ENCODE peak calls at places on chromosomes 7 and 10, in six cellular contexts. J, F, Q, R, Y and Z are unnamed samples. For H3K4me1, the result is how much of the 10 kb centered on the place peaks cover.

GRCh38 chr10:101545898-101546297 is 42.2 kb downstream of the POLL start:
- DNase-seq in J (no peak), F (peak), Q (no peak), R (no peak), Y (no peak), Z (no peak)

GRCh38 chr10:31508882-31509281 is 189.9 kb downstream of the ZEB1 start:
- DNase-seq in J (no peak), F (no peak), Q (no peak), R (no peak), Y (no peak), Z (no peak)

GRCh38 chr10:26860026-26860541 is 674 bp downstream of the ABI1 start:
- DNase-seq in J (peak), F (no peak), Q (peak), R (peak), Y (peak), Z (peak)

GRCh38 chr10:24989867-24990266 is 26.1 kb downstream of the ENKUR start:
- DNase-seq in J (no peak), F (no peak), Q (no peak), R (no peak), Y (no peak), Z (no peak)

GRCh38 chr10:86087716-86088115 is 278.9 kb downstream of the GRID1 start:
- DNase-seq in J (no peak), F (no peak), Q (no peak), R (no peak), Y (no peak), Z (no peak)

GRCh38 chr10:123442901-123443300 is 223.3 kb upstream of the GPR26 start:
- DNase-seq in J (no peak), F (no peak), Q (no peak), R (no peak), Y (no peak), Z (no peak)

GRCh38 chr10:7891634-7892033 is 73.3 kb downstream of the TAF3 start:
- DNase-seq in J (no peak), F (peak), Q (no peak), R (no peak), Y (no peak), Z (no peak)

GRCh38 chr7:26696161-26696560 is 168.2 kb downstream of the SKAP2 start:
- DNase-seq in J (no peak), F (no peak), Q (no peak), R (no peak), Y (no peak), Z (no peak)

GRCh38 chr7:96238474-96238873 is 83.4 kb downstream of the SLC25A13 start:
- DNase-seq in J (no peak), F (no peak), Q (no peak), R (no peak), Y (no peak), Z (no peak)

GRCh38 chr7:96328016-96328415 is 6.1 kb upstream of the SLC25A13 start:
- DNase-seq in J (no peak), F (no peak), Q (no peak), R (peak), Y (no peak), Z (no peak)

GRCh38 chr10:31126593-31126992 is 94.9 kb upstream of the ZNF438 start:
- DNase-seq in J (no peak), F (no peak), Q (no peak), R (no peak), Y (no peak), Z (no peak)

GRCh38 chr10:116756277-116756676 is 13.9 kb upstream of the HSPA12A start:
- DNase-seq in J (peak), F (no peak), Q (peak), R (no peak), Y (no peak), Z (no peak)

GRCh38 chr10:43131256-43131655 is 7.0 kb upstream of the CSGALNACT2 start:
- DNase-seq in J (no peak), F (no peak), Q (no peak), R (no peak), Y (no peak), Z (no peak)

GRCh38 chr7:2212906-2213305 is 19.8 kb downstream of the MAD1L1 start:
- DNase-seq in J (no peak), F (no peak), Q (peak), R (no peak), Y (no peak), Z (no peak)

GRCh38 chr7:144038887-144039286 is 9.9 kb upstream of the OR2A5 start:
- DNase-seq in J (no peak), F (no peak), Q (no peak), R (no peak), Y (no peak), Z (no peak)

GRCh38 chr7:91883676-91884362 is 3.3 kb upstream of the MTERF1 start:
- DNase-seq in J (no peak), F (no peak), Q (no peak), R (no peak), Y (no peak), Z (no peak)

GRCh38 chr10:77186936-77187335 is 450.7 kb downstream of the KCNMA1 start:
- DNase-seq in J (no peak), F (no peak), Q (no peak), R (no peak), Y (no peak), Z (no peak)

GRCh38 chr7:82234457-82235049 is 209.0 kb downstream of the CACNA2D1 start:
- DNase-seq in J (no peak), F (peak), Q (no peak), R (no peak), Y (peak), Z (peak)

GRCh38 chr7:147413243-147413642 is 1177.3 kb upstream of the C7orf33 start:
- DNase-seq in J (no peak), F (no peak), Q (no peak), R (no peak), Y (no peak), Z (no peak)

GRCh38 chr7:155796381-155797261 is 15.6 kb downstream of the SHH start:
- DNase-seq in J (no peak), F (peak), Q (peak), R (no peak), Y (no peak), Z (peak)

GRCh38 chr7:88465586-88465985 is 158.9 kb upstream of the STEAP4 start:
- DNase-seq in J (no peak), F (no peak), Q (no peak), R (no peak), Y (no peak), Z (no peak)

GRCh38 chr10:132100556-132101349 is 35.0 kb downstream of the JAKMIP3 start:
- DNase-seq in J (peak), F (no peak), Q (peak), R (no peak), Y (no peak), Z (no peak)

GRCh38 chr7:155789001-155789725 is 23.1 kb downstream of the SHH start:
- DNase-seq in J (no peak), F (peak), Q (no peak), R (no peak), Y (no peak), Z (no peak)

GRCh38 chr10:122286872-122287271 is 15.8 kb downstream of the BTBD16 start:
- DNase-seq in J (peak), F (no peak), Q (no peak), R (peak), Y (no peak), Z (no peak)

GRCh38 chr7:37999673-38000072 is 79.2 kb downstream of the EPDR1 start:
- DNase-seq in J (no peak), F (no peak), Q (no peak), R (no peak), Y (no peak), Z (no peak)

GRCh38 chr7:156628562-156628961 is 12.0 kb upstream of the RNF32 start:
- DNase-seq in J (no peak), F (no peak), Q (no peak), R (no peak), Y (no peak), Z (no peak)

GRCh38 chr10:662686-663465 is 26.6 kb downstream of the DIP2C start:
- DNase-seq in J (no peak), F (no peak), Q (no peak), R (no peak), Y (no peak), Z (no peak)

GRCh38 chr7:117274951-117275350 is 47.9 kb downstream of the WNT2 start:
- DNase-seq in J (no peak), F (no peak), Q (no peak), R (no peak), Y (no peak), Z (no peak)

GRCh38 chr7:130960208-130960988 is 226.4 kb upstream of the KLF14 start:
- DNase-seq in J (no peak), F (no peak), Q (no peak), R (peak), Y (no peak), Z (peak)

GRCh38 chr7:156493942-156494341 is 146.6 kb upstream of the RNF32 start:
- DNase-seq in J (no peak), F (no peak), Q (no peak), R (peak), Y (no peak), Z (no peak)

DNA sequence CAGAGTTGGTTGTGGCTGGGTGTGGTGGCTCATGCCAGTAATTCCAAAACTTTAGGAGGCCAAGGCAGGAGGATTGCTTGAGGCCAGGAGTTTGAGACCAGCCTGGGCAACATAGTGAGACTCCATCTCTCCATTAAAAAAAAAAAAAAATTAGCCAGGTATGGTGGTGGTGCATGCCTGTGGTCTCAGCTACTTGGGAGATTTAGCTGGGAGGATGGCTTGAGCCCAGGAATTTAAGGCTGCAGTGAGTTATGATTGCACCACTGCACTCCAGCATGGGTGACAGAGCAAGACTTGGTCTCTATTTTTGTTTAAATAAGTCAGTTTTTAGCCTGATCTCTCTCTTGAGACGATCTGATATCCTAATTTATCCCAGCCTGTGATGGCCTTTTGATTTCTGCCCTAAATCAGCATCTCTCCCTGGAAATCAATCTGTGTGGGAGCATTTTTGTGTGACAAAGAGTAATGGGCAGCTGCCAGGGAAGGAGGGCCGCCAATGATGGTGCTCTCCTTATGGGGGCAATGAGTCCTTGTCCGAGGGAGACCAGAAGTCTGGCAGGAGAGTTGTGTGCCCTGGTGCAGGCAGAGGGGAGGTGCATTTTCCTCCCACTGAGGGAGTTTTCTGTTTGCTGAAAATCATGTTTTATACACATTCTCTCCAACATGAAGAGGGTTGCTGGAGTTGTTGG is 111.0 kb downstream of the NRP1 start:
- DNase-seq in J (no peak), F (no peak), Q (no peak), R (no peak), Y (no peak), Z (no peak)
- H3K27ac ChIP-seq in J (no peak), F (no peak), Q (no peak), R (no peak), Y (no peak), Z (no peak)

GRCh38 chr10:14548970-14549369 is 218.2 kb upstream of the FRMD4A start:
- DNase-seq in J (no peak), F (no peak), Q (no peak), R (no peak), Y (no peak), Z (no peak)
- H3K4me1 ChIP-seq in J (under half), F (under half), Q (under half), R (under half), Y (under half), Z (under half)

GRCh38 chr10:49187950-49188761 is at the start of gene TMEM273:
- DNase-seq in J (peak), F (no peak), Q (peak), R (peak), Y (no peak), Z (peak)
- H3K27ac ChIP-seq in J (peak), F (no peak), Q (peak), R (peak), Y (no peak), Z (no peak)

GRCh38 chr10:74589226-74589673 is 237.2 kb upstream of the KAT6B start:
- DNase-seq in J (peak), F (peak), Q (peak), R (no peak), Y (no peak), Z (peak)
- H3K4me1 ChIP-seq in J (half or more), F (under half), Q (under half), R (under half), Y (under half), Z (half or more)

DNA sequence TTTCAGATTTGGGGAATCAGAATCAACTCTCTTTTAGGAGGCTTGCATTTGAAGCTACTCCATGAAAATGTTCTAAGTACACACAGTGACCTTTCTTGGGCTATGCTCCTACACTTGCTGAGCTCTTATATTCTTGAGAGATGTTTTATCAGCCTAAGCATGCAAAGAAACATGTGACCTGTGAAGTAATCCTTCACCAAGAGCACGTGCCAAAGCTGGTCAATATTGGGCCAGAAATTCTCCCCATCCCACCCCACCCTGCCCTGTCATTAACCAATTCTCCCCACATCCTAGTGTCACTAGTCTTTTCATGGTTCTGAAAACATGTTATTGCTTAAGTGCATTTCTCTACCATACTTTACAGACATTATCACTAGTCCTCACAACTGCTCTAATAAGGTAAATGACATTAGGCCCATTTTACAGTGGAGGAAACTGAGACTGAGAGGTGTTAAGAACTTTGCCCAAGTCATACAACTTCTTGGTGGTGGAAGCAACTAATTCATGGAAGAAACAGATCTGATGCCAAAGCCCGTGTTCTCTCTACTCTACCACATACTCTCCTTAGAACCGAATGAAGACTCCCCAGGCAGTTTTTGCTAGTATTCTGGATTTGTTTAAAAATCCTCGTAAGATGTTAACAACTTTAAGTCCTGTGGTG is 200.6 kb downstream of the PTEN start:
- DNase-seq in J (no peak), F (no peak), Q (no peak), R (no peak), Y (no peak), Z (no peak)
- H3K27ac ChIP-seq in J (peak), F (no peak), Q (peak), R (no peak), Y (no peak), Z (no peak)

GRCh38 chr10:69327463-69328345 is 49.4 kb downstream of the HK1 start:
- DNase-seq in J (peak), F (no peak), Q (peak), R (no peak), Y (no peak), Z (peak)

GRCh38 chr10:69326692-69327091 is 48.4 kb downstream of the HK1 start:
- DNase-seq in J (no peak), F (no peak), Q (no peak), R (no peak), Y (no peak), Z (no peak)

GRCh38 chr10:69329721-69330178 is 51.5 kb downstream of the HK1 start:
- DNase-seq in J (no peak), F (no peak), Q (no peak), R (no peak), Y (no peak), Z (no peak)

GRCh38 chr10:69331161-69331560 is 52.9 kb downstream of the HK1 start:
- DNase-seq in J (no peak), F (no peak), Q (no peak), R (no peak), Y (no peak), Z (no peak)

GRCh38 chr10:69328346-69328687 is 50.0 kb downstream of the HK1 start:
- DNase-seq in J (no peak), F (no peak), Q (no peak), R (no peak), Y (no peak), Z (no peak)
- H3K4me1 ChIP-seq in J (half or more), F (under half), Q (half or more), R (half or more), Y (under half), Z (under half)

DNA sequence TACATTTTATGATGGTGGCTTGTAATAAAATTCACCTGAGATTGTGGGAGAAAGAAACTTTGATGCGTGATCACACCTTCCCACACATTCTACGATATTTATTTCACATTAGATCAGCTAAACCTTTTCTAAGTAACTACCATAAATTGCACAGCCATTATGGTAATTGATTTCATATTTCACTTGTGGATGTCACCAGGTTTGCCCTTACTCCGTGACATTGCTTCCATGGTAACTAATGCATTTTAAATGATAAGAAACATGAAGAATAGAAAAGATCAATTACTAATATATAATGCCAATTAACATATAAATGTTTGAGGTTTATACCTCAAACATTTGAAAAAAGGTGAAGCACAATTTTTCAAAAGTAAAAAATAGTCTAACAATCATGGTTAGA is 35.8 kb upstream of the SMIM30 start:
- DNase-seq in J (no peak), F (no peak), Q (no peak), R (no peak), Y (no peak), Z (no peak)
- H3K27ac ChIP-seq in J (no peak), F (no peak), Q (no peak), R (no peak), Y (no peak), Z (no peak)

DNA sequence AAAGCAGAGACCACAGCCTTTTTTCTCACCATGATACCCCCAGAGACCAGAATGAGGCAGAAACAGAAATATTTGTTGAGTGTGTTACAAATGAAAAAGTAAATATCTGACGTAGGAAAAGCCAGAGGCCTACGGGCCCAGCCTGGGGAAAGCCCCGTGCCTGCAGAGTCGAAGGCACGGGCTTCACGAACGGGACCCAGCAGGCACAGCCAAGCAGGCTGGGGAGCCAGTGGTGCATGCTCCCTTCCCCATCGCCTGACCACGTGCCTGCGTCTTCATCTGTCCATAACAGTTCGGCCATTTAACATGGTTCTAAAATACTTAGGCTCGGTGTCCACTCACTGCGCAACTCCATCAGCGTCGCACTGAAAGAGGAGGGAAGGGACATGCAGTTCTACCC is 50.8 kb downstream of the SLIT1 start:
- DNase-seq in J (no peak), F (no peak), Q (no peak), R (no peak), Y (no peak), Z (no peak)
- H3K4me1 ChIP-seq in J (under half), F (under half), Q (under half), R (under half), Y (half or more), Z (under half)

DNA sequence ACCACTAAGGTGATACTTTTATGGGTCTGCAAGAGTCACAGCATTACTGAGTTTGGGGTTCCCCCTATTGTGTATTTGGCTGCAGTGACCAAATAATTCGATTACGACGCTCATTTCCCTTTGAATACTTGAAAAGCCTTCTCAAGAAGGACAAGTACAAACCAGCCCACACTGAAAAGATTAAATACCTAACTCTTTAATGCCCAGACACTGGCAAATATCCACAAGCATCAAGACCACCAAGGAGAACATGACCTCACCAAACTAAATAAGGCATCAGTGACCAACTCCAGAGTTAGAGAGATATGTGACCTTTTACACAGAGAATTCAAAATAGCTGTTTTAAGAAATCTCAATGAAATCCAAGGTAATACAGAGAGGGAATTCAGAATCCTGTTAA is 31.8 kb upstream of the SFTPD start:
- DNase-seq in J (no peak), F (no peak), Q (no peak), R (no peak), Y (no peak), Z (no peak)
- H3K27ac ChIP-seq in J (peak), F (no peak), Q (peak), R (no peak), Y (no peak), Z (no peak)

GRCh38 chr7:4745265-4745919 is 30.0 kb upstream of the AP5Z1 start:
- DNase-seq in J (no peak), F (no peak), Q (no peak), R (no peak), Y (no peak), Z (no peak)

GRCh38 chr7:4740796-4741195 is 34.6 kb upstream of the AP5Z1 start:
- DNase-seq in J (no peak), F (no peak), Q (no peak), R (no peak), Y (no peak), Z (no peak)

GRCh38 chr7:4742051-4742573 is 33.3 kb upstream of the AP5Z1 start:
- DNase-seq in J (no peak), F (no peak), Q (no peak), R (no peak), Y (peak), Z (no peak)

GRCh38 chr7:4744391-4745264 is 30.8 kb upstream of the AP5Z1 start:
- DNase-seq in J (peak), F (peak), Q (peak), R (peak), Y (peak), Z (peak)

DNA sequence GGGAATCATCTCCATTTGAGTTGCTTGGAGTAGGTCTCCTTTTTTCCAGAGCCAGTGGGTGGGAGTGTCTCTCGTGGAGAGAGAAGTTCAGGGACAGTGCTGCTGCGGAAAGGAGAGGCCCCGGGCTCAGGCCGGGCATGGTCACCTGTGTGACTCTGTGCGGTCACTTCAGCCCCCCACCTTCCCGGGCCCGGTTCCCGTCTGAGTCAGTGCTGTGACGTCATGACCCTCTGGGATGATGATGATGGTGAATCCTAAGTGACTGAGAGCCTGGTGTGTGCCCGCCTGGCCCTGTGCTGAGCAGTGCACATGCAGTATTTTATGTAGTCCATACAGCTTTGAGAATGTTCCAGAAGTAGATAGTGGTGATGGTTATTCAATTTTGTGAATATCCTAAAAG is 32.6 kb upstream of the AP5Z1 start:
- DNase-seq in J (no peak), F (no peak), Q (no peak), R (no peak), Y (no peak), Z (no peak)
- H3K4me1 ChIP-seq in J (half or more), F (under half), Q (half or more), R (under half), Y (half or more), Z (under half)